ENCODE peak calls at places on chromosome 18, in ten cellular contexts. One of them, this sample, is unnamed.

GRCh38 chr18:44747157-44747556 is 66.5 kb downstream of the SETBP1 start:
- DNase-seq in H9: no peak
- DNase-seq in aorta: no peak
- DNase-seq in adrenal gland: no peak
- DNase-seq in CD8-positive, alpha-beta memory T cell: no peak
- DNase-seq in gastrocnemius medialis: no peak
- DNase-seq in stomach: no peak
- DNase-seq in endodermal cell: no peak
- DNase-seq in A673: no peak
- DNase-seq in cardiac muscle cell: no peak
- DNase-seq in this sample: no peak

GRCh38 chr18:76528477-76529432 is 33.7 kb upstream of the ZNF516 start:
- DNase-seq in H9: no peak
- DNase-seq in aorta: peak; percentile 72
- DNase-seq in adrenal gland: peak; percentile 62
- DNase-seq in CD8-positive, alpha-beta memory T cell: no peak
- DNase-seq in gastrocnemius medialis: no peak
- DNase-seq in stomach: peak; percentile 46
- DNase-seq in endodermal cell: peak; percentile 64
- DNase-seq in A673: peak; percentile 64
- DNase-seq in cardiac muscle cell: peak; percentile 75
- DNase-seq in this sample: peak; percentile 51

GRCh38 chr18:25456284-25456683 is 104.3 kb upstream of the ZNF521 start:
- DNase-seq in H9: no peak
- DNase-seq in aorta: no peak
- DNase-seq in adrenal gland: peak; percentile 30
- DNase-seq in CD8-positive, alpha-beta memory T cell: no peak
- DNase-seq in gastrocnemius medialis: no peak
- DNase-seq in stomach: no peak
- DNase-seq in endodermal cell: no peak
- DNase-seq in A673: no peak
- DNase-seq in cardiac muscle cell: peak; percentile 9
- DNase-seq in this sample: no peak

GRCh38 chr18:60059216-60059615 is 159.4 kb downstream of the PMAIP1 start:
- DNase-seq in H9: no peak
- DNase-seq in aorta: no peak
- DNase-seq in adrenal gland: no peak
- DNase-seq in CD8-positive, alpha-beta memory T cell: no peak
- DNase-seq in gastrocnemius medialis: no peak
- DNase-seq in stomach: no peak
- DNase-seq in endodermal cell: no peak
- DNase-seq in A673: no peak
- DNase-seq in cardiac muscle cell: no peak
- DNase-seq in this sample: no peak

GRCh38 chr18:23356915-23357421 is 96.1 kb upstream of the RIOK3 start:
- DNase-seq in H9: no peak
- DNase-seq in aorta: no peak
- DNase-seq in adrenal gland: no peak
- DNase-seq in CD8-positive, alpha-beta memory T cell: no peak
- DNase-seq in gastrocnemius medialis: no peak
- DNase-seq in stomach: no peak
- DNase-seq in endodermal cell: no peak
- DNase-seq in A673: no peak
- DNase-seq in cardiac muscle cell: peak; percentile 82
- DNase-seq in this sample: no peak

GRCh38 chr18:43935051-43935412 is 657.7 kb upstream of the SYT4 start:
- DNase-seq in H9: no peak
- DNase-seq in aorta: no peak
- DNase-seq in adrenal gland: no peak
- DNase-seq in CD8-positive, alpha-beta memory T cell: no peak
- DNase-seq in gastrocnemius medialis: no peak
- DNase-seq in stomach: no peak
- DNase-seq in endodermal cell: no peak
- DNase-seq in A673: peak; percentile 19
- DNase-seq in cardiac muscle cell: peak; percentile 30
- DNase-seq in this sample: no peak

GRCh38 chr18:34643982-34644381 is 66.1 kb upstream of the DTNA start:
- DNase-seq in H9: no peak
- DNase-seq in aorta: no peak
- DNase-seq in adrenal gland: no peak
- DNase-seq in CD8-positive, alpha-beta memory T cell: no peak
- DNase-seq in gastrocnemius medialis: no peak
- DNase-seq in stomach: no peak
- DNase-seq in endodermal cell: no peak
- DNase-seq in A673: peak; percentile 52
- DNase-seq in cardiac muscle cell: peak; percentile 34
- DNase-seq in this sample: no peak

GRCh38 chr18:33128581-33128980 is 311.9 kb downstream of the CCDC178 start:
- DNase-seq in H9: no peak
- DNase-seq in aorta: no peak
- DNase-seq in adrenal gland: no peak
- DNase-seq in CD8-positive, alpha-beta memory T cell: no peak
- DNase-seq in gastrocnemius medialis: no peak
- DNase-seq in stomach: no peak
- DNase-seq in endodermal cell: no peak
- DNase-seq in A673: no peak
- DNase-seq in cardiac muscle cell: no peak
- DNase-seq in this sample: no peak

DNA sequence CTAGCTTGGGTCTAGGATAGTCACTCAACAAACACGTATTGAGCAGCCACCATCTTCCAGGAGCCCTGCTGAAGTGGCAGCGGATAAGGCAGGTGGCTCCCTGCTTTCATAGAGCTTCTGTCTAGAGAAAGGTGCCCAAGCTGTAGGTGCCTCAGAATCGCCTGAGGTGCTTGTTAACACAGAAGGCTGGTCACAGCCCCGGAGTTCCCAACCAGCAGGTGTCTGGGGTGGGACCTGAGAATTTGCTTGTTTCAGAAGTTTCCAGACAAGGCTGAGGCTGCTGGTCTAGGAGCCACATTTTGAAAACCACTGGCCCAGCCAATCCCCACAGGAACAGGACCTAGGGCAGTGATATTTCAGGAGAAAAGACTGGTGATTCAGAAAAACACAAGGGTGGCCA is 45.3 kb upstream of the SMAD7 start:
- DNase-seq in H9: no peak
- DNase-seq in aorta: no peak
- DNase-seq in adrenal gland: no peak
- DNase-seq in CD8-positive, alpha-beta memory T cell: no peak
- DNase-seq in gastrocnemius medialis: no peak
- DNase-seq in stomach: no peak
- DNase-seq in endodermal cell: no peak
- DNase-seq in A673: no peak
- DNase-seq in cardiac muscle cell: no peak
- DNase-seq in this sample: no peak
- H3K4me1 ChIP-seq in H9: peaks cover 2% of the 10 kb centered on the region
- H3K4me1 ChIP-seq in aorta: no peaks in the 10 kb centered on the region
- H3K4me1 ChIP-seq in adrenal gland: peaks cover 33% of the 10 kb centered on the region
- H3K4me1 ChIP-seq in CD8-positive, alpha-beta memory T cell: peaks cover 15% of the 10 kb centered on the region
- H3K4me1 ChIP-seq in gastrocnemius medialis: peaks cover 32% of the 10 kb centered on the region
- H3K4me1 ChIP-seq in stomach: peaks cover 44% of the 10 kb centered on the region
- H3K4me1 ChIP-seq in endodermal cell: peaks cover 15% of the 10 kb centered on the region
- H3K4me1 ChIP-seq in A673: peaks cover 20% of the 10 kb centered on the region
- H3K4me1 ChIP-seq in cardiac muscle cell: peaks cover 44% of the 10 kb centered on the region
- H3K4me1 ChIP-seq in this sample: peaks cover 2% of the 10 kb centered on the region

DNA sequence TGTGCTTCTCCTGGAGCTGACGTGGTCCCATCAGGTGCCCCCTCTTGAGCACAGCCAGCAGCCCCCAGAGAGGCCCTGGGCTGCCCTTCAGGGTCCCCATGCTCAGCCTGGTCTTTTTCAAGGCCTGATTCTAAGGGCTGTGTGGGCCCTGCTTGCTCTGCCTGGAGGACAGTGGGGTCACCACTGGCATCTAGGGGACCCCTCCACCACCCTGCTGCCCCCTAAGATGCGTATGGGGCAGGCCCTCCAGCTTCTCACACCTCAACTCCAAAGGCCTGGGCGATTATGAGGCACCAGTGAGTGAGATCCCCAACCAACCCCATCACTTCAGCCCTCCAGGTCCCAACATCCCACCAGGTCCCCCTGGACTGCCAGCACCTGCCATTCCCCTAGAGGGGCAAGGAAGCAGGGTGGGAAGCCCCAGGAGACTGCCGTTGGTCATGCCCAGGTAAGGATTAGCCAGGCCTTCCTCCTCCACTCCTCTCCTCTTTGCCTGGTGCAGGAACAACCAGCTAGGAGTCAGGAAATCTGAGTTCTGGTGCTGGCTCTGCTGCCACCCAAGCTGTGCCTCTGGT is 114.4 kb downstream of the SMAD7 start:
- DNase-seq in H9: no peak
- DNase-seq in aorta: peak; percentile 47
- DNase-seq in adrenal gland: no peak
- DNase-seq in CD8-positive, alpha-beta memory T cell: no peak
- DNase-seq in gastrocnemius medialis: no peak
- DNase-seq in stomach: no peak
- DNase-seq in endodermal cell: no peak
- DNase-seq in A673: no peak
- DNase-seq in cardiac muscle cell: no peak
- DNase-seq in this sample: peak; percentile 14
- H3K4me1 ChIP-seq in H9: no peaks in the 10 kb centered on the region
- H3K4me1 ChIP-seq in aorta: no peaks in the 10 kb centered on the region
- H3K4me1 ChIP-seq in adrenal gland: peaks cover 59% of the 10 kb centered on the region
- H3K4me1 ChIP-seq in CD8-positive, alpha-beta memory T cell: peaks cover 93% of the 10 kb centered on the region
- H3K4me1 ChIP-seq in gastrocnemius medialis: peaks cover 9% of the 10 kb centered on the region
- H3K4me1 ChIP-seq in stomach: peaks cover 60% of the 10 kb centered on the region
- H3K4me1 ChIP-seq in endodermal cell: peaks cover 2% of the 10 kb centered on the region
- H3K4me1 ChIP-seq in A673: peaks cover 57% of the 10 kb centered on the region
- H3K4me1 ChIP-seq in cardiac muscle cell: peaks cover 50% of the 10 kb centered on the region
- H3K4me1 ChIP-seq in this sample: peaks cover 64% of the 10 kb centered on the region

GRCh38 chr18:78982186-78982585 is 2.6 kb downstream of the SALL3 start:
- DNase-seq in H9: no peak
- DNase-seq in aorta: no peak
- DNase-seq in adrenal gland: no peak
- DNase-seq in CD8-positive, alpha-beta memory T cell: no peak
- DNase-seq in gastrocnemius medialis: no peak
- DNase-seq in stomach: no peak
- DNase-seq in endodermal cell: no peak
- DNase-seq in A673: no peak
- DNase-seq in cardiac muscle cell: peak; percentile 39
- DNase-seq in this sample: no peak

GRCh38 chr18:78981652-78981955 is 2.0 kb downstream of the SALL3 start:
- DNase-seq in H9: no peak
- DNase-seq in aorta: no peak
- DNase-seq in adrenal gland: no peak
- DNase-seq in CD8-positive, alpha-beta memory T cell: no peak
- DNase-seq in gastrocnemius medialis: no peak
- DNase-seq in stomach: no peak
- DNase-seq in endodermal cell: no peak
- DNase-seq in A673: no peak
- DNase-seq in cardiac muscle cell: no peak
- DNase-seq in this sample: no peak

GRCh38 chr18:78983530-78983929 is 3.9 kb downstream of the SALL3 start:
- DNase-seq in H9: peak; percentile 52
- DNase-seq in aorta: no peak
- DNase-seq in adrenal gland: no peak
- DNase-seq in CD8-positive, alpha-beta memory T cell: no peak
- DNase-seq in gastrocnemius medialis: no peak
- DNase-seq in stomach: no peak
- DNase-seq in endodermal cell: no peak
- DNase-seq in A673: no peak
- DNase-seq in cardiac muscle cell: no peak
- DNase-seq in this sample: no peak

GRCh38 chr18:78986018-78986481 is 6.4 kb downstream of the SALL3 start:
- DNase-seq in H9: no peak
- DNase-seq in aorta: no peak
- DNase-seq in adrenal gland: peak; percentile 16
- DNase-seq in CD8-positive, alpha-beta memory T cell: no peak
- DNase-seq in gastrocnemius medialis: no peak
- DNase-seq in stomach: no peak
- DNase-seq in endodermal cell: peak; percentile 79
- DNase-seq in A673: peak; percentile 67
- DNase-seq in cardiac muscle cell: peak; percentile 51
- DNase-seq in this sample: no peak

DNA sequence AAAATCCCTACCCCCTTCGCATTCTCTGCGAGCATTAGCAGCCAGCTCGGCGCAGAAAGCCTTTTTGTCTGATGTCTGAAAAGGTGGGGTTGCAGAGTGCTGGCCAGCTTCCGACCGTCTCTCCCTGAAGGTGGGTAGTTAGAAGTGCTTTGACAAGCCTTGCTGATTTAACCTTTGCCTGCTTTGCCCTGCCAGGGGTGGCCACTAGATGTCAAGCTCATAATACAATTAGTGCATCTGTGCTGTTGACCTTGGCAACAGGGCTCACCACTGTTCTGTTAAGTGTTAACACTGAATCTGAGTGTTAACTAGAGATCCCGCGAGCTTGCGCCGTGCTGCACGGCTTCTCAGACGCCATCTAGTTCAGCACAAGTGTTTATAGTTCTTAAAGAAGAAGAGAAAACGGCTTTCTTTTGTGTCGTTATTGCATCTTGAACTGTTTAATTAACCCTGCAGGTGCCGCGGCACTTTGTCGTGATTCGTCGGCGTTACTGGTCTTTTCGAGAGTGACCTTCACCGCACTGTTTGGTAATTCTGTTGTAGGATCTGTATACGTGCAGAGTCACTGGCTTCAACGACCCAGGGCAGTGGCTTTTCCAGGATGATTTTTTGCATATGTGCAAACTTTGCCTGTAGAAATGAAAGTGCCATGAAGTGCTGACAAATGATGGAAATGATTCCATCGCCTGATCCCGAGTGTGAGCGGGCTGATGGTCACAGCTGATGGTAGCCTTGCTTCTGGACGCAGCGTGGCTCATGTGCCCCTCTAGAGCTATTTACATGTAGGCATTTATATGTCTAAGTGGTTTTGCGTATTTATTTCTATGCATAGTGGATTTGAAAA is 5.5 kb downstream of the SALL3 start:
- DNase-seq in H9: peak; percentile 81
- DNase-seq in aorta: no peak
- DNase-seq in adrenal gland: peak; percentile 48
- DNase-seq in CD8-positive, alpha-beta memory T cell: no peak
- DNase-seq in gastrocnemius medialis: no peak
- DNase-seq in stomach: no peak
- DNase-seq in endodermal cell: peak; percentile 92
- DNase-seq in A673: no peak
- DNase-seq in cardiac muscle cell: peak; percentile 51
- DNase-seq in this sample: no peak
- H3K4me1 ChIP-seq in H9: peaks cover 13% of the 10 kb centered on the region
- H3K4me1 ChIP-seq in aorta: no peaks in the 10 kb centered on the region
- H3K4me1 ChIP-seq in adrenal gland: peaks cover 9% of the 10 kb centered on the region
- H3K4me1 ChIP-seq in CD8-positive, alpha-beta memory T cell: no peaks in the 10 kb centered on the region
- H3K4me1 ChIP-seq in gastrocnemius medialis: no peaks in the 10 kb centered on the region
- H3K4me1 ChIP-seq in stomach: peaks cover 25% of the 10 kb centered on the region
- H3K4me1 ChIP-seq in endodermal cell: peaks cover 9% of the 10 kb centered on the region
- H3K4me1 ChIP-seq in A673: no peaks in the 10 kb centered on the region
- H3K4me1 ChIP-seq in cardiac muscle cell: no peaks in the 10 kb centered on the region
- H3K4me1 ChIP-seq in this sample: no peaks in the 10 kb centered on the region

GRCh38 chr18:9173770-9174233 is 37.2 kb downstream of the ANKRD12 start:
- DNase-seq in H9: no peak
- DNase-seq in aorta: no peak
- DNase-seq in adrenal gland: no peak
- DNase-seq in CD8-positive, alpha-beta memory T cell: no peak
- DNase-seq in gastrocnemius medialis: no peak
- DNase-seq in stomach: no peak
- DNase-seq in endodermal cell: no peak
- DNase-seq in A673: no peak
- DNase-seq in cardiac muscle cell: no peak
- DNase-seq in this sample: no peak

GRCh38 chr18:9174302-9174701 is 37.7 kb downstream of the ANKRD12 start:
- DNase-seq in H9: no peak
- DNase-seq in aorta: no peak
- DNase-seq in adrenal gland: no peak
- DNase-seq in CD8-positive, alpha-beta memory T cell: no peak
- DNase-seq in gastrocnemius medialis: no peak
- DNase-seq in stomach: no peak
- DNase-seq in endodermal cell: no peak
- DNase-seq in A673: no peak
- DNase-seq in cardiac muscle cell: no peak
- DNase-seq in this sample: no peak

GRCh38 chr18:9175115-9175514 is 38.5 kb downstream of the ANKRD12 start:
- DNase-seq in H9: no peak
- DNase-seq in aorta: no peak
- DNase-seq in adrenal gland: no peak
- DNase-seq in CD8-positive, alpha-beta memory T cell: no peak
- DNase-seq in gastrocnemius medialis: no peak
- DNase-seq in stomach: no peak
- DNase-seq in endodermal cell: no peak
- DNase-seq in A673: no peak
- DNase-seq in cardiac muscle cell: no peak
- DNase-seq in this sample: no peak

GRCh38 chr18:9177047-9177446 is 40.5 kb downstream of the ANKRD12 start:
- DNase-seq in H9: no peak
- DNase-seq in aorta: no peak
- DNase-seq in adrenal gland: no peak
- DNase-seq in CD8-positive, alpha-beta memory T cell: no peak
- DNase-seq in gastrocnemius medialis: no peak
- DNase-seq in stomach: no peak
- DNase-seq in endodermal cell: no peak
- DNase-seq in A673: no peak
- DNase-seq in cardiac muscle cell: no peak
- DNase-seq in this sample: no peak

GRCh38 chr18:9172506-9173127 is 36.0 kb downstream of the ANKRD12 start:
- DNase-seq in H9: no peak
- DNase-seq in aorta: no peak
- DNase-seq in adrenal gland: no peak
- DNase-seq in CD8-positive, alpha-beta memory T cell: no peak
- DNase-seq in gastrocnemius medialis: no peak
- DNase-seq in stomach: no peak
- DNase-seq in endodermal cell: no peak
- DNase-seq in A673: no peak
- DNase-seq in cardiac muscle cell: no peak
- DNase-seq in this sample: no peak
- H3K4me1 ChIP-seq in H9: no peaks in the 10 kb centered on the region
- H3K4me1 ChIP-seq in aorta: no peaks in the 10 kb centered on the region
- H3K4me1 ChIP-seq in adrenal gland: peaks cover 16% of the 10 kb centered on the region
- H3K4me1 ChIP-seq in CD8-positive, alpha-beta memory T cell: peaks cover 26% of the 10 kb centered on the region
- H3K4me1 ChIP-seq in gastrocnemius medialis: peaks cover 42% of the 10 kb centered on the region
- H3K4me1 ChIP-seq in stomach: peaks cover 55% of the 10 kb centered on the region
- H3K4me1 ChIP-seq in endodermal cell: no peaks in the 10 kb centered on the region
- H3K4me1 ChIP-seq in A673: no peaks in the 10 kb centered on the region
- H3K4me1 ChIP-seq in cardiac muscle cell: no peaks in the 10 kb centered on the region
- H3K4me1 ChIP-seq in this sample: peaks cover 29% of the 10 kb centered on the region

This sample was measured in tibial artery.